ENCODE peak calls at places on chromosomes 16 and 17, in four cellular contexts. L is stimulated activated CD8-positive, alpha-beta memory T cell treated with anti-CD3 and anti-CD28 coated beads, Interleukin-7, amount 100 ng/mL, for 4 hours; X is HEK293T; P is T-cell. D is an unnamed sample.

GRCh38 chr17:19729900-19730299 is 13.5 kb upstream of the SLC47A2 start:
- DNase-seq in L (no peak), X (no peak), P (no peak), D (no peak)

GRCh38 chr17:20189322-20189721 is 180.2 kb downstream of the SPECC1 start:
- DNase-seq in L (no peak), X (no peak), P (no peak), D (no peak)

GRCh38 chr16:69932228-69932627 is 18.9 kb upstream of the CLEC18A start:
- DNase-seq in L (no peak), X (no peak), P (no peak), D (no peak)

GRCh38 chr17:633641-634091 is 81.0 kb downstream of the VPS53 start:
- DNase-seq in L (no peak), X (no peak), P (no peak), D (peak; percentile 79)

GRCh38 chr16:3465911-3466584 is 22.6 kb downstream of the NAA60 start:
- DNase-seq in L (no peak), X (no peak), P (no peak), D (no peak)

GRCh38 chr16:878071-878784 is 77.7 kb upstream of the GNG13 start:
- DNase-seq in L (no peak), X (no peak), P (no peak), D (peak; percentile 7)

GRCh38 chr16:58515125-58515870 is at the start of gene SETD6:
- DNase-seq in L (peak; percentile 71), X (peak; percentile 84), P (peak; percentile 36), D (peak; percentile 92)

GRCh38 chr17:38925263-38925995 is at the start of gene LASP1NB:
- DNase-seq in L (peak; percentile 37), X (no peak), P (peak; percentile 76), D (no peak)

D was measured in dermis blood vessel endothelial cell.